ENCODE peak calls at places on chromosome 18, in six cellular contexts. T, O, Q, G, U and F are unnamed samples.

GRCh38 chr18:54852780-54853675 is 24.8 kb downstream of the RAB27B start:
- DNase-seq in U (no peak), Q (no peak), G (no peak), O (no peak), T (no peak), F (no peak)

GRCh38 chr18:74419761-74420160 is 37.3 kb downstream of the DIPK1C start:
- DNase-seq in O (no peak), Q (no peak), G (no peak), T (no peak), U (no peak), F (no peak)

GRCh38 chr18:58716046-58716766 is 44.9 kb downstream of the MALT1 start:
- DNase-seq in O (no peak), T (no peak), Q (no peak), G (no peak), U (no peak), F (no peak)

GRCh38 chr18:9136315-9137141 is at the start of gene ANKRD12:
- DNase-seq in O (peak; percentile 97), G (peak; percentile 97), Q (peak; percentile 99), T (peak; percentile 99), U (peak; percentile 98), F (peak; percentile 99)

GRCh38 chr18:53551868-53552426 is 672.5 kb downstream of the MBD2 start:
- DNase-seq in Q (no peak), T (no peak), G (no peak), O (no peak), U (no peak), F (no peak)

GRCh38 chr18:53191634-53192033 is 851.6 kb downstream of the DCC start:
- DNase-seq in Q (no peak), T (no peak), O (no peak), G (no peak), U (no peak), F (no peak)

GRCh38 chr18:49016648-49017539 is 66.1 kb upstream of the SMAD7 start:
- DNase-seq in G (peak; percentile 63), T (peak; percentile 31), Q (peak; percentile 74), U (no peak), O (no peak), F (peak; percentile 71)

GRCh38 chr18:54558609-54559585 is 32.1 kb upstream of the DYNAP start:
- DNase-seq in Q (no peak), O (no peak), G (no peak), T (no peak), U (no peak), F (peak; percentile 3)

GRCh38 chr18:21004721-21005120 is 106.9 kb downstream of the ROCK1 start:
- DNase-seq in U (no peak), Q (no peak), G (no peak), T (no peak), O (no peak), F (peak; percentile 29)

GRCh38 chr18:24678626-24679025 is 218.2 kb downstream of the HRH4 start:
- DNase-seq in T (no peak), G (no peak), U (no peak), O (no peak), Q (no peak), F (no peak)

GRCh38 chr18:44537521-44537920 is 143.2 kb upstream of the SETBP1 start:
- DNase-seq in U (no peak), O (no peak), Q (peak; percentile 12), G (no peak), T (no peak), F (no peak)

GRCh38 chr18:2087877-2088673 is 483.2 kb downstream of the METTL4 start:
- DNase-seq in Q (no peak), O (no peak), T (peak; percentile 74), G (no peak), U (peak; percentile 77), F (no peak)

GRCh38 chr18:8911408-8912340 is 190.8 kb upstream of the NDUFV2 start:
- DNase-seq in U (no peak), Q (no peak), G (no peak), O (no peak), T (no peak), F (no peak)

GRCh38 chr18:40407913-40408312 is 1547.1 kb upstream of the PIK3C3 start:
- DNase-seq in O (no peak), G (no peak), T (no peak), Q (no peak), U (no peak), F (no peak)

GRCh38 chr18:79637181-79637920 is 42.3 kb upstream of the CTDP1 start:
- DNase-seq in O (no peak), U (no peak), T (no peak), Q (peak; percentile 70), G (no peak), F (peak; percentile 11)

GRCh38 chr18:13800505-13801259 is 23.3 kb upstream of the MC5R start:
- DNase-seq in U (peak; percentile 66), G (peak; percentile 55), O (peak; percentile 23), Q (peak; percentile 87), T (peak; percentile 69), F (peak; percentile 70)

GRCh38 chr18:55228707-55229106 is 269.4 kb upstream of the CCDC68 start:
- DNase-seq in Q (peak; percentile 60), O (no peak), T (peak; percentile 44), U (no peak), G (no peak), F (no peak)

GRCh38 chr18:61993831-61994230 is 101.0 kb upstream of the RNF152 start:
- DNase-seq in T (no peak), U (no peak), G (no peak), Q (no peak), O (no peak), F (no peak)

GRCh38 chr18:13726972-13727331 is 479 bp downstream of the RNMT start:
- DNase-seq in O (peak; percentile 19), U (peak; percentile 72), G (peak; percentile 74), Q (peak; percentile 87), T (peak; percentile 84), F (peak; percentile 69)

GRCh38 chr18:72544092-72544886 is at the start of gene CBLN2:
- DNase-seq in T (no peak), Q (peak; percentile 85), U (no peak), O (no peak), G (peak; percentile 44), F (no peak)

GRCh38 chr18:14961991-14962390 is 214.0 kb downstream of the ANKRD30B start:
- DNase-seq in U (no peak), Q (no peak), T (no peak), O (no peak), G (no peak), F (no peak)

GRCh38 chr18:2515908-2516625 is 55.2 kb downstream of the METTL4 start:
- DNase-seq in T (no peak), U (no peak), O (no peak), G (no peak), Q (no peak), F (peak; percentile 33)

GRCh38 chr18:56307771-56308170 is 330.6 kb downstream of the TXNL1 start:
- DNase-seq in T (no peak), U (no peak), O (no peak), G (no peak), Q (no peak), F (no peak)

GRCh38 chr18:50679656-50680055 is 119.8 kb downstream of the MAPK4 start:
- DNase-seq in U (no peak), Q (no peak), T (no peak), G (no peak), O (no peak), F (no peak)

GRCh38 chr18:41372266-41372665 is 582.8 kb upstream of the PIK3C3 start:
- DNase-seq in T (no peak), G (no peak), U (no peak), O (no peak), Q (no peak), F (no peak)

GRCh38 chr18:61893304-61893970 is 630 bp upstream of the RNF152 start:
- DNase-seq in Q (peak; percentile 79), U (no peak), T (peak; percentile 58), O (no peak), G (peak; percentile 79), F (peak; percentile 41)

GRCh38 chr18:61702007-61702406 is 190.8 kb downstream of the RNF152 start:
- DNase-seq in U (no peak), G (no peak), O (no peak), T (no peak), Q (no peak), F (peak; percentile 21)

GRCh38 chr18:75005622-75006021 is 203.3 kb downstream of the PTGR3 start:
- DNase-seq in G (peak; percentile 49), O (no peak), Q (no peak), T (no peak), U (no peak), F (no peak)

GRCh38 chr18:49788327-49788908 is 24.9 kb downstream of the ACAA2 start:
- DNase-seq in O (no peak), U (no peak), Q (no peak), G (no peak), T (no peak), F (no peak)

GRCh38 chr18:27033722-27034121 is 151.4 kb downstream of the CHST9 start:
- DNase-seq in Q (no peak), G (no peak), U (no peak), T (no peak), O (no peak), F (no peak)

GRCh38 chr18:77948571-77948970 is 698.9 kb downstream of the GALR1 start:
- DNase-seq in U (no peak), T (no peak), O (no peak), Q (no peak), G (no peak), F (no peak)

GRCh38 chr18:51778115-51778514 is 561.9 kb upstream of the DCC start:
- DNase-seq in U (no peak), O (no peak), T (no peak), Q (no peak), G (no peak), F (no peak)

GRCh38 chr18:8949206-8949605 is 153.3 kb upstream of the NDUFV2 start:
- DNase-seq in G (no peak), O (no peak), T (no peak), Q (no peak), U (no peak), F (no peak)

GRCh38 chr18:11458447-11458846 is 150.9 kb upstream of the SLC35G4 start:
- DNase-seq in U (no peak), G (no peak), O (no peak), Q (no peak), T (no peak), F (no peak)

GRCh38 chr18:9870431-9871023 is 15.2 kb upstream of the TXNDC2 start:
- DNase-seq in O (no peak), Q (no peak), G (no peak), U (no peak), T (no peak), F (no peak)

GRCh38 chr18:32258558-32259204 is 68.8 kb downstream of the MEP1B start:
- DNase-seq in O (no peak), T (no peak), U (no peak), G (no peak), Q (no peak), F (no peak)
- H3K27me3 ChIP-seq in O (peaks cover 3% of the 10 kb centered on the region), T (no peaks in the 10 kb centered on the region), U (no peaks in the 10 kb centered on the region), G (no peaks in the 10 kb centered on the region), Q (no peaks in the 10 kb centered on the region), F (no peaks in the 10 kb centered on the region)

GRCh38 chr18:36695806-36696205 is 133.0 kb downstream of the TPGS2 start:
- DNase-seq in T (no peak), U (no peak), G (no peak), O (no peak), Q (no peak), F (no peak)
- H3K4me3 ChIP-seq in T (no peak overlapping the region), U (no peak overlapping the region), G (no peak overlapping the region), O (no peak overlapping the region), Q (no peak overlapping the region), F (no peak overlapping the region)

GRCh38 chr18:33440011-33440383 is 524 bp downstream of the CCDC178 start:
- DNase-seq in O (no peak), T (peak; percentile 61), Q (no peak), U (no peak), G (peak; percentile 76), F (no peak)
- TF ChIP-seq CTCF in O (no peak), T (no peak), Q (peak; percentile 7), U (peak; percentile 65), G (peak; percentile 47), F (no peak)

GRCh38 chr18:47936975-47937374 is 6.5 kb upstream of the SMAD2 start:
- DNase-seq in Q (no peak), T (no peak), G (no peak), O (no peak), U (no peak), F (no peak)
- H3K27me3 ChIP-seq in Q (no peaks in the 10 kb centered on the region), T (no peaks in the 10 kb centered on the region), G (no peaks in the 10 kb centered on the region), O (no peaks in the 10 kb centered on the region), U (no peaks in the 10 kb centered on the region), F (no peaks in the 10 kb centered on the region)